ENCODE peak calls at places on chromosomes 2 and 18, in ten cellular contexts. O is sigmoid colon, Y is heart right ventricle, V is uterus, L is colonic mucosa, X is nephron progenitor cell, Z is coronary artery, C is BJ, G is GM20000, E is fibroblast of lung. I is an unnamed sample.

GRCh38 chr2:177021686-177022085 is 190.9 kb upstream of the HNRNPA3 start:
- DNase-seq in O (no peak), Y (no peak), V (no peak), L (no peak), X (no peak), Z (no peak), C (no peak), G (no peak), E (no peak), I (no peak)

GRCh38 chr2:163592954-163593622 is 142.7 kb downstream of the FIGN start:
- DNase-seq in O (no peak), Y (no peak), V (no peak), L (no peak), X (no peak), Z (no peak), C (no peak), G (no peak), E (no peak), I (no peak)

GRCh38 chr18:6414118-6414722 is 491 bp downstream of the L3MBTL4 start:
- DNase-seq in O (peak), Y (peak), V (peak), L (peak), X (peak), Z (peak), C (no peak), G (peak), E (no peak), I (peak)

GRCh38 chr18:39960545-39960944 is 1994.5 kb upstream of the PIK3C3 start:
- DNase-seq in O (no peak), Y (no peak), V (no peak), L (no peak), X (no peak), Z (no peak), C (no peak), G (no peak), E (peak), I (no peak)

GRCh38 chr2:165251361-165251760 is 12.1 kb downstream of the SCN2A start:
- DNase-seq in O (no peak), Y (no peak), V (no peak), L (no peak), X (no peak), Z (no peak), C (no peak), G (no peak), E (no peak), I (no peak)

GRCh38 chr2:179050735-179051134 is 798 bp upstream of the CCDC141 start:
- DNase-seq in O (no peak), Y (peak), V (no peak), L (no peak), X (no peak), Z (no peak), C (no peak), G (no peak), E (no peak), I (no peak)

GRCh38 chr2:66851449-66851872 is 416.5 kb downstream of the MEIS1 start:
- DNase-seq in O (peak), Y (no peak), V (no peak), L (no peak), X (no peak), Z (no peak), C (peak), G (no peak), E (peak), I (no peak)

GRCh38 chr2:161971532-161971931 is 102.5 kb downstream of the DPP4 start:
- DNase-seq in O (no peak), Y (no peak), V (no peak), L (no peak), X (no peak), Z (no peak), C (no peak), G (no peak), E (no peak), I (no peak)

GRCh38 chr2:132593171-132593570 is 76.8 kb downstream of the LYPD1 start:
- DNase-seq in O (no peak), Y (no peak), V (no peak), L (no peak), X (no peak), Z (no peak), C (no peak), G (no peak), E (peak), I (no peak)

GRCh38 chr2:159615936-159616733 is at the start of gene BAZ2B:
- DNase-seq in O (peak), Y (peak), V (peak), L (peak), X (peak), Z (peak), C (no peak), G (peak), E (peak), I (peak)

GRCh38 chr2:65142515-65142914 is 12.6 kb upstream of the RAB1A start:
- DNase-seq in O (no peak), Y (no peak), V (no peak), L (no peak), X (no peak), Z (no peak), C (no peak), G (no peak), E (no peak), I (no peak)

GRCh38 chr2:58515827-58516574 is 274.9 kb upstream of the FANCL start:
- DNase-seq in O (no peak), Y (no peak), V (no peak), L (no peak), X (no peak), Z (no peak), C (no peak), G (no peak), E (no peak), I (no peak)
- TF ChIP-seq CTCF in O (no peak), Y (no peak), V (no peak), L (no peak), X (no peak), Z (no peak), C (no peak), G (no peak), E (no peak), I (no peak)

DNA sequence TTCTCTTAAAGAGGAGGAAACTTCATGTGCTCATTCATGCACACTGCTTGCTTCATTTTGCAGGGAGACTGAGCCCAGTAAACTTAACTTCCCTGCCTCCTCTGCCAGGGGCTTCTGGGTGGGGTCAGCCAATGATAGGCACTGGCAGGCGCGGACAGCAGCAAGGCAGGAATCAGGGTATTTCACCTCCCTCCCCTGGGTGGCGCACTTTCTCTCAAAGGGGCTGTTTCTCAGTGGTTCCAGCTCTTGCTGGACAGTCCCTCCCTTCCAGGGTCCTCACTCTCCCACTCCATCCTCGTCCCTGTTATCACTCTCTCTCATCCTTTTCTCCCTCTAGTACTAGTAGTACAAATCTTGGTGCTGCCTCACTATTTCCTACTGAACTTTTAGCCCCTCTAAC is 320.5 kb upstream of the ZNF521 start:
- DNase-seq in O (no peak), Y (no peak), V (no peak), L (no peak), X (no peak), Z (no peak), C (no peak), G (no peak), E (no peak), I (no peak)
- TF ChIP-seq CTCF in O (no peak), Y (no peak), V (no peak), L (no peak), X (no peak), Z (no peak), C (no peak), G (peak), E (no peak), I (peak)

GRCh38 chr2:11658623-11659475 is 11.1 kb downstream of the NTSR2 start:
- DNase-seq in O (peak), Y (no peak), V (no peak), L (no peak), X (no peak), Z (no peak), C (no peak), G (no peak), E (no peak), I (no peak)
- TF ChIP-seq CTCF in O (no peak), Y (no peak), V (no peak), L (no peak), X (no peak), Z (no peak), C (no peak), G (no peak), E (no peak), I (no peak)

GRCh38 chr2:72581560-72582181 is 244.2 kb downstream of the EXOC6B start:
- DNase-seq in O (no peak), Y (no peak), V (peak), L (no peak), X (no peak), Z (no peak), C (no peak), G (no peak), E (no peak), I (no peak)
- TF ChIP-seq CTCF in O (no peak), Y (no peak), V (no peak), L (no peak), X (no peak), Z (no peak), C (no peak), G (no peak), E (no peak), I (no peak)

DNA sequence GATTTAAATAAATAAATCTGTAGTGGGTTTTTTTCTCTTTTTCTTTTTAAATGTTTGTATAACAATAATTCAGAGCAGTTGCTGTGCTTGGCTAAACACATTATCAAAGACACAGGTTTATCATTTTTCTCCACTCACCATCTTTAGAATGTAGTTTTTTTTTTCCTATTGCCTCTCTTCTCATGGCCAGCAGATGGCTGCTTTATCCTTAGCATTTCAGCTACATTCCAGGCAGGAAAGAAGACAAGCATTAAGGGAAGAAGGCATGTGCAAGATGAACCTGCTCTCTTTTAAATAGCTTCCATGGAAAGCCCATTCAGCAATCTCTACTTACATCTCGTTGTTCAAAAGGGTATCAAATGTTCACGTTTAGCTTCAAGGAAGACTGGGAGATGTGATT is 42.6 kb downstream of the ARHGAP15 start:
- DNase-seq in O (no peak), Y (no peak), V (no peak), L (no peak), X (no peak), Z (no peak), C (no peak), G (no peak), E (peak), I (no peak)
- TF ChIP-seq CTCF in O (no peak), Y (no peak), V (no peak), L (no peak), X (peak), Z (no peak), C (peak), G (no peak), E (peak), I (no peak)

DNA sequence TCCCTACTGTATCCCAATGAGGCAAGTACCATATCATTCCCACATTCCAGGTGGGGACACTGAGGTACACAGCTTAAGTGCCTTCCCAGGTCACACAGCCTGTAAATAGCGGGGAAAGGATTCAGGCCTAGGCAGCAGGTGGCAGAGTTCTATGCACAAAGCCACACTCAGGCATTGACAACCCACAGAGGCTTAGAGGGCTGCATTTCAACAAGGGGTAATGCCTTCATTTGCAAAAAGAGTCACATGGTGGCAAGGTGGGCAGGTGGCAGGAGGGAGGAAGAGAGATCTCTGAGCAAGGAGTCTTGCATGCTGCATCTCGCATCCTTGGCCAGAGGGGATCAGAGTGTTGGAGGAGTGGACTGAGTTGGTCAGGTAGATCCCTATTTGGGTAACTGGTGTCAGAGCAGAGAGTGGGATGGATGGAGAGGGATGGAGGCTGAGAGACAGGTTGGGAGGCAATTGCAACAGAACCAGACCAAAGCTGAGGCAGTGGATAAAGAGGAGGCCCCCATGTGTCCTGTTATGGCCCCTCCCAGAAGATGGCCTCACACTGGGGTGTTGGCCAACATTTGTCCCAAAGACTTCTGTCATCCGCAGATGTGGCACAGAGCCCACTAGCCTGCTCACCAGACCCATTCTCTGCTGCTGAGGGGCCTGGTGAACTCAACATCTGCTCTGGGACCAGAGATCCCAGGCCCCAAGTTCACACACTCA is 189.6 kb downstream of the ZBTB7C start:
- DNase-seq in O (no peak), Y (no peak), V (no peak), L (no peak), X (no peak), Z (no peak), C (no peak), G (no peak), E (no peak), I (no peak)
- TF ChIP-seq CTCF in O (no peak), Y (no peak), V (no peak), L (no peak), X (no peak), Z (no peak), C (no peak), G (no peak), E (no peak), I (no peak)

DNA sequence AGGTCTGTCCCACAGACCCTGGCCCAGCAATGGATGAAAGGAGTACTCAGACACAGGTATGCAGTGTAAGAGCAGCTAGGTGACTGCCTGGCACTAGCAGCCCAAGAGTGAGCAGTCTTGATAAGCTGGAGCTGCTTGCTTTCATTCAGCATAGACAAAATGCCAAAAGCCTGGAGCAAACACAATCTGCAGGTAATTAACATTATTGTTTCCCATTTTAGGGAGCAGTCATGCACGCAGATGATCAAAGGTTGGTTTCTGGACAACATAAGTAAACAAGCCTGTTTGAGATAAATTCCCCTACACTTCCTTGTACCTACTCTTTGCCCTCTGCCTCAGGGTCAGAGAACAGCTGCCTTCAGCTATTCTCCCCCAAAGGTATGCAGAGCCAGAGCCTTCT is 73.7 kb upstream of the MSTN start:
- DNase-seq in O (no peak), Y (no peak), V (no peak), L (peak), X (no peak), Z (no peak), C (no peak), G (no peak), E (no peak), I (no peak)
- TF ChIP-seq CTCF in O (no peak), Y (no peak), V (no peak), L (no peak), X (no peak), Z (no peak), C (no peak), G (no peak), E (no peak), I (no peak)

GRCh38 chr2:122203523-122203922 is 448.1 kb downstream of the TSN start:
- DNase-seq in O (no peak), Y (no peak), V (no peak), L (no peak), X (no peak), Z (no peak), C (peak), G (no peak), E (peak), I (no peak)
- TF ChIP-seq CTCF in O (no peak), Y (no peak), V (no peak), L (no peak), X (no peak), Z (no peak), C (no peak), G (no peak), E (peak), I (no peak)